ENCODE peak calls at places on chromosomes 7 and 10, in six cellular contexts. One of them, this sample, is unnamed.
A peak's percentile ranks its signal among the peaks of the same experiment; 100 is the strongest.

GRCh38 chr10:117145019-117145418 is 6.9 kb upstream of the VAX1 start:
- DNase-seq in cardiac fibroblast: no peak
- DNase-seq in upper lobe of right lung: no peak
- DNase-seq in iPS DF 6.9: no peak
- DNase-seq in retinal pigment epithelial cell: no peak
- DNase-seq in HCT116: no peak
- DNase-seq in this sample: no peak

GRCh38 chr7:140698477-140698876 is 2.0 kb downstream of the NDUFB2 start:
- DNase-seq in cardiac fibroblast: no peak
- DNase-seq in upper lobe of right lung: no peak
- DNase-seq in iPS DF 6.9: no peak
- DNase-seq in retinal pigment epithelial cell: no peak
- DNase-seq in HCT116: no peak
- DNase-seq in this sample: no peak

GRCh38 chr7:73537051-73537450 is 15.0 kb upstream of the BAZ1B start:
- DNase-seq in cardiac fibroblast: no peak
- DNase-seq in upper lobe of right lung: no peak
- DNase-seq in iPS DF 6.9: no peak
- DNase-seq in retinal pigment epithelial cell: no peak
- DNase-seq in HCT116: no peak
- DNase-seq in this sample: no peak

GRCh38 chr10:114940735-114941134 is 2.7 kb downstream of the TRUB1 start:
- DNase-seq in cardiac fibroblast: peak; percentile 12
- DNase-seq in upper lobe of right lung: no peak
- DNase-seq in iPS DF 6.9: no peak
- DNase-seq in retinal pigment epithelial cell: no peak
- DNase-seq in HCT116: no peak
- DNase-seq in this sample: no peak

GRCh38 chr10:72297281-72297967 is 23.7 kb downstream of the DDIT4 start:
- DNase-seq in cardiac fibroblast: peak; percentile 99
- DNase-seq in upper lobe of right lung: peak; percentile 89
- DNase-seq in iPS DF 6.9: no peak
- DNase-seq in retinal pigment epithelial cell: no peak
- DNase-seq in HCT116: no peak
- DNase-seq in this sample: no peak

GRCh38 chr7:38840736-38841460 is 68.1 kb downstream of the VPS41 start:
- DNase-seq in cardiac fibroblast: peak; percentile 56
- DNase-seq in upper lobe of right lung: no peak
- DNase-seq in iPS DF 6.9: no peak
- DNase-seq in retinal pigment epithelial cell: no peak
- DNase-seq in HCT116: no peak
- DNase-seq in this sample: peak; percentile 58

GRCh38 chr7:7183061-7183832 is 903 bp downstream of the C1GALT1 start:
- DNase-seq in cardiac fibroblast: peak; percentile 25
- DNase-seq in upper lobe of right lung: peak; percentile 87
- DNase-seq in iPS DF 6.9: no peak
- DNase-seq in retinal pigment epithelial cell: no peak
- DNase-seq in HCT116: no peak
- DNase-seq in this sample: no peak

GRCh38 chr10:117462424-117462792 is 80.1 kb upstream of the EMX2 start:
- DNase-seq in cardiac fibroblast: peak; percentile 22
- DNase-seq in upper lobe of right lung: no peak
- DNase-seq in iPS DF 6.9: no peak
- DNase-seq in retinal pigment epithelial cell: no peak
- DNase-seq in HCT116: no peak
- DNase-seq in this sample: no peak

GRCh38 chr10:68275600-68276126 is 43.8 kb upstream of the ATOH7 start:
- DNase-seq in cardiac fibroblast: no peak
- DNase-seq in upper lobe of right lung: no peak
- DNase-seq in iPS DF 6.9: no peak
- DNase-seq in retinal pigment epithelial cell: no peak
- DNase-seq in HCT116: no peak
- DNase-seq in this sample: no peak

GRCh38 chr10:124045794-124046355 is 47.5 kb downstream of the CHST15 start:
- DNase-seq in cardiac fibroblast: no peak
- DNase-seq in upper lobe of right lung: no peak
- DNase-seq in iPS DF 6.9: no peak
- DNase-seq in retinal pigment epithelial cell: no peak
- DNase-seq in HCT116: no peak
- DNase-seq in this sample: no peak

GRCh38 chr7:154299736-154300135 is 247.5 kb downstream of the DPP6 start:
- DNase-seq in cardiac fibroblast: no peak
- DNase-seq in upper lobe of right lung: no peak
- DNase-seq in iPS DF 6.9: no peak
- DNase-seq in retinal pigment epithelial cell: no peak
- DNase-seq in HCT116: no peak
- DNase-seq in this sample: no peak

GRCh38 chr10:43961523-43962345 is 313.1 kb upstream of the ZNF32 start:
- DNase-seq in cardiac fibroblast: no peak
- DNase-seq in upper lobe of right lung: peak; percentile 40
- DNase-seq in iPS DF 6.9: no peak
- DNase-seq in retinal pigment epithelial cell: no peak
- DNase-seq in HCT116: no peak
- DNase-seq in this sample: no peak

GRCh38 chr10:121684276-121684675 is 86.0 kb upstream of the FGFR2 start:
- DNase-seq in cardiac fibroblast: peak; percentile 44
- DNase-seq in upper lobe of right lung: no peak
- DNase-seq in iPS DF 6.9: no peak
- DNase-seq in retinal pigment epithelial cell: no peak
- DNase-seq in HCT116: no peak
- DNase-seq in this sample: no peak

GRCh38 chr10:79285315-79286185 is 61.7 kb upstream of the PPIF start:
- DNase-seq in cardiac fibroblast: no peak
- DNase-seq in upper lobe of right lung: no peak
- DNase-seq in iPS DF 6.9: no peak
- DNase-seq in retinal pigment epithelial cell: no peak
- DNase-seq in HCT116: no peak
- DNase-seq in this sample: no peak

GRCh38 chr7:29940199-29940598 is 49.4 kb downstream of the SCRN1 start:
- DNase-seq in cardiac fibroblast: no peak
- DNase-seq in upper lobe of right lung: no peak
- DNase-seq in iPS DF 6.9: no peak
- DNase-seq in retinal pigment epithelial cell: no peak
- DNase-seq in HCT116: no peak
- DNase-seq in this sample: no peak

GRCh38 chr7:139339698-139340036 is 1.5 kb upstream of the FMC1 start:
- DNase-seq in cardiac fibroblast: no peak
- DNase-seq in upper lobe of right lung: no peak
- DNase-seq in iPS DF 6.9: no peak
- DNase-seq in retinal pigment epithelial cell: no peak
- DNase-seq in HCT116: no peak
- DNase-seq in this sample: no peak

GRCh38 chr7:37920619-37921339 is at the start of gene EPDR1:
- DNase-seq in cardiac fibroblast: no peak
- DNase-seq in upper lobe of right lung: peak; percentile 86
- DNase-seq in iPS DF 6.9: no peak
- DNase-seq in retinal pigment epithelial cell: no peak
- DNase-seq in HCT116: peak; percentile 37
- DNase-seq in this sample: no peak

GRCh38 chr10:128064615-128065580 is 61.3 kb downstream of the MKI67 start:
- DNase-seq in cardiac fibroblast: peak; percentile 87
- DNase-seq in upper lobe of right lung: peak; percentile 82
- DNase-seq in iPS DF 6.9: no peak
- DNase-seq in retinal pigment epithelial cell: peak; percentile 84
- DNase-seq in HCT116: no peak
- DNase-seq in this sample: peak; percentile 74

GRCh38 chr10:123663522-123663921 is 2.6 kb upstream of the GPR26 start:
- DNase-seq in cardiac fibroblast: no peak
- DNase-seq in upper lobe of right lung: no peak
- DNase-seq in iPS DF 6.9: no peak
- DNase-seq in retinal pigment epithelial cell: no peak
- DNase-seq in HCT116: no peak
- DNase-seq in this sample: no peak

GRCh38 chr7:31825576-31825975 is 138.6 kb downstream of the PPP1R17 start:
- DNase-seq in cardiac fibroblast: no peak
- DNase-seq in upper lobe of right lung: no peak
- DNase-seq in iPS DF 6.9: no peak
- DNase-seq in retinal pigment epithelial cell: no peak
- DNase-seq in HCT116: no peak
- DNase-seq in this sample: no peak

GRCh38 chr10:69801094-69801433 is 642 bp upstream of the COL13A1 start:
- DNase-seq in cardiac fibroblast: peak; percentile 55
- DNase-seq in upper lobe of right lung: peak; percentile 73
- DNase-seq in iPS DF 6.9: peak; percentile 73
- DNase-seq in retinal pigment epithelial cell: no peak
- DNase-seq in HCT116: peak; percentile 60
- DNase-seq in this sample: no peak

GRCh38 chr7:36192050-36192824 is 39.2 kb downstream of the EEPD1 start:
- DNase-seq in cardiac fibroblast: peak; percentile 34
- DNase-seq in upper lobe of right lung: no peak
- DNase-seq in iPS DF 6.9: no peak
- DNase-seq in retinal pigment epithelial cell: no peak
- DNase-seq in HCT116: no peak
- DNase-seq in this sample: no peak

GRCh38 chr7:41193738-41194287 is 509.1 kb downstream of the INHBA start:
- DNase-seq in cardiac fibroblast: no peak
- DNase-seq in upper lobe of right lung: no peak
- DNase-seq in iPS DF 6.9: no peak
- DNase-seq in retinal pigment epithelial cell: no peak
- DNase-seq in HCT116: no peak
- DNase-seq in this sample: no peak

GRCh38 chr10:131041361-131041916 is 270.1 kb downstream of the TCERG1L start:
- DNase-seq in cardiac fibroblast: no peak
- DNase-seq in upper lobe of right lung: no peak
- DNase-seq in iPS DF 6.9: no peak
- DNase-seq in retinal pigment epithelial cell: no peak
- DNase-seq in HCT116: no peak
- DNase-seq in this sample: no peak

GRCh38 chr7:78437118-78437517 is 638.5 kb downstream of the PHTF2 start:
- DNase-seq in cardiac fibroblast: peak; percentile 25
- DNase-seq in upper lobe of right lung: no peak
- DNase-seq in iPS DF 6.9: no peak
- DNase-seq in retinal pigment epithelial cell: no peak
- DNase-seq in HCT116: no peak
- DNase-seq in this sample: peak; percentile 21

GRCh38 chr7:66631471-66631870 is 2.8 kb downstream of the KCTD7 start:
- DNase-seq in cardiac fibroblast: no peak
- DNase-seq in upper lobe of right lung: no peak
- DNase-seq in iPS DF 6.9: no peak
- DNase-seq in retinal pigment epithelial cell: no peak
- DNase-seq in HCT116: no peak
- DNase-seq in this sample: no peak
- H3K4me3 ChIP-seq in cardiac fibroblast: no peak overlapping the region
- H3K4me3 ChIP-seq in upper lobe of right lung: peak overlapping the region; percentile 3
- H3K4me3 ChIP-seq in iPS DF 6.9: no peak overlapping the region
- H3K4me3 ChIP-seq in retinal pigment epithelial cell: no peak overlapping the region
- H3K4me3 ChIP-seq in HCT116: no peak overlapping the region
- H3K4me3 ChIP-seq in this sample: no peak overlapping the region

DNA sequence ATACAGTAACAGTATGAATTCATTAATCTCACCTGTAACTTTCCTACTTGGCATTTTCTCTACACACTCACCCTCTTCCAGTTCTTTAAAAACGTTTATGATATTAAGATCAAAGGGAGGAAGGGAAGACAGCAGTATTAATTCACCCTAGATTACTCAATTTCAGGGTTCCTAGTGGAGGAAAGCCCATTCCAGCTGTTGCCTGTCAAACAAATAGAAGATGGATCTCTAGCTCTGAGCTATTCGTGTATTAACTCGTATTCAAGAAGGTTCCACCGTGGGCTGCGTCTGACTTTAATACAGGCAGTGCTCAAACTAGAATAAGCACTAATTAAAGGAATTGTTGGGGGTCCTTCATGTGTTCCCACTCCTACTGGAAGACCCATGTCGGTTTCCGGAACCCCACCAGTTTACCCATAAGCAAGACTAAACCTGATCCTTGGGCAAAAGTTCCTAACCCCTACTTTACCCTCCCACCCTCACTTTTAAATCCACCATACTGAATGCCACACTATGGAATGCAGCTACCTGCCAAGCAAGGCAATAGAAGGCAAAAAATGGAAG is 2.1 kb downstream of the NANOS1 start:
- DNase-seq in cardiac fibroblast: no peak
- DNase-seq in upper lobe of right lung: no peak
- DNase-seq in iPS DF 6.9: no peak
- DNase-seq in retinal pigment epithelial cell: no peak
- DNase-seq in HCT116: no peak
- DNase-seq in this sample: no peak
- H3K4me3 ChIP-seq in cardiac fibroblast: no peak overlapping the region
- H3K4me3 ChIP-seq in upper lobe of right lung: no peak overlapping the region
- H3K4me3 ChIP-seq in iPS DF 6.9: no peak overlapping the region
- H3K4me3 ChIP-seq in retinal pigment epithelial cell: peak overlapping the region; percentile 55
- H3K4me3 ChIP-seq in HCT116: no peak overlapping the region
- H3K4me3 ChIP-seq in this sample: no peak overlapping the region

GRCh38 chr10:110967009-110967630 is 47.7 kb downstream of the SHOC2 start:
- DNase-seq in cardiac fibroblast: no peak
- DNase-seq in upper lobe of right lung: no peak
- DNase-seq in iPS DF 6.9: no peak
- DNase-seq in retinal pigment epithelial cell: no peak
- DNase-seq in HCT116: no peak
- DNase-seq in this sample: no peak
- H3K4me3 ChIP-seq in cardiac fibroblast: no peak overlapping the region
- H3K4me3 ChIP-seq in upper lobe of right lung: no peak overlapping the region
- H3K4me3 ChIP-seq in iPS DF 6.9: no peak overlapping the region
- H3K4me3 ChIP-seq in retinal pigment epithelial cell: no peak overlapping the region
- H3K4me3 ChIP-seq in HCT116: no peak overlapping the region
- H3K4me3 ChIP-seq in this sample: no peak overlapping the region

GRCh38 chr10:16519908-16520861 is 1.5 kb downstream of the C1QL3 start:
- DNase-seq in cardiac fibroblast: no peak
- DNase-seq in upper lobe of right lung: no peak
- DNase-seq in iPS DF 6.9: no peak
- DNase-seq in retinal pigment epithelial cell: no peak
- DNase-seq in HCT116: no peak
- DNase-seq in this sample: no peak
- H3K4me3 ChIP-seq in cardiac fibroblast: peak overlapping the region; percentile 49
- H3K4me3 ChIP-seq in upper lobe of right lung: peak overlapping the region; percentile 45
- H3K4me3 ChIP-seq in iPS DF 6.9: peak overlapping the region; percentile 64
- H3K4me3 ChIP-seq in retinal pigment epithelial cell: peak overlapping the region; percentile 17
- H3K4me3 ChIP-seq in HCT116: no peak overlapping the region
- H3K4me3 ChIP-seq in this sample: peak overlapping the region; percentile 43

DNA sequence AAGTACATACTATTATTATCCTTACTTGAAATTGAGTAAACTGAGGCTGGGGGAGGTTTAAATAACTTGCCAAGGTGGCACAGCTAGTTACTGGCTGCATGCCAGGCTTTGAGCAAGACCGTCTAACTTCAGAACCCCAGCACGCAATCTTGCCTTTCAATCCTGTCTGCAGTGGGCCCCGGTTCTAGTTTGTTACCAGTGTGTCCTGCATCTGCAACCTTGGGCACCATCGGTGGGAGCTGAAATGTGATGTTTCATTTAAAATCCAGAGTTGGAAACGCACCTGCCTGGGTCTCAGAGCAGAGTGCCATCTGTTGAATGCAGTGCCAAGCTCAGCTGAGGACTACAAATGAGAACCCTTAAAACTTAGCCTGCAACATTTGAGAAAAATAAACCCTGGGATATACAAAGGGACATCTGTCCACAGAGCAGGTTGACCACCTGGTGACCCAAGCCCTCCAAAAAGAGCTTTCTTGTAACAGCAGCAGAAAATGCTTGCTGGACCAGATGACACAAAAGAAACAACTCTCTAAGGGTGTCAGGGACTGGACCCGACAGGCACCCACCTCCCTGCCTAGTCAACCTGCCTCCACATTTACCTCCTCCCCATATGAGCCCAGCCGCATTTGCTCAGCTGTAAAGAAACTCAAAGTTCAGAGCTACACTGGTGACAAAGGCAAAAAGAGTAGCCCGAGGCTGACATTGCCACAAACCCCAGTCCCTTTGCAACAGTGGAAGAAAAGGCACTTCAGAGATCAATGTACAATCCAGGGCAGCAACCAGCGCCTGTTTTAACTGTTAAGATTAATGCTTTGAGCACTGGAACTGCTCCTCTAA is 1.7 kb downstream of the SH3PXD2A start:
- DNase-seq in cardiac fibroblast: no peak
- DNase-seq in upper lobe of right lung: no peak
- DNase-seq in iPS DF 6.9: no peak
- DNase-seq in retinal pigment epithelial cell: no peak
- DNase-seq in HCT116: no peak
- DNase-seq in this sample: no peak
- H3K4me3 ChIP-seq in cardiac fibroblast: peak overlapping the region; percentile 74
- H3K4me3 ChIP-seq in upper lobe of right lung: peak overlapping the region; percentile 69
- H3K4me3 ChIP-seq in iPS DF 6.9: no peak overlapping the region
- H3K4me3 ChIP-seq in retinal pigment epithelial cell: no peak overlapping the region
- H3K4me3 ChIP-seq in HCT116: no peak overlapping the region
- H3K4me3 ChIP-seq in this sample: no peak overlapping the region

This sample was measured in kidney epithelial cell.